ENCODE peak calls at places on chromosomes 1 and 21, in six cellular contexts. B, Z, F, A, Q and D are unnamed samples.

GRCh38 chr21:37427221-37427620 is 60.6 kb downstream of the DYRK1A start:
- DNase-seq in F (no peak), A (no peak), B (no peak), Z (no peak), Q (no peak), D (no peak)

GRCh38 chr1:21534674-21535378 is 25.6 kb downstream of the ALPL start:
- DNase-seq in Z (no peak), F (no peak), Q (peak), B (peak), A (peak), D (peak)

GRCh38 chr1:25817840-25818501 is 1.8 kb upstream of the MTFR1L start:
- DNase-seq in Z (peak), F (no peak), B (peak), Q (no peak), A (no peak), D (no peak)

GRCh38 chr1:40314721-40315238 is 2.3 kb downstream of the COL9A2 start:
- DNase-seq in F (peak), Z (no peak), Q (peak), B (no peak), A (no peak), D (no peak)

GRCh38 chr21:45029298-45029967 is 44.9 kb upstream of the ADARB1 start:
- DNase-seq in F (no peak), Z (peak), Q (no peak), B (peak), A (peak), D (no peak)

GRCh38 chr1:152448095-152448494 is 34.0 kb upstream of the CRNN start:
- DNase-seq in Z (no peak), Q (no peak), B (no peak), A (no peak), F (no peak), D (no peak)

GRCh38 chr1:22018583-22019559 is 17.4 kb downstream of the CELA3A start:
- DNase-seq in Q (peak), F (peak), B (no peak), Z (no peak), A (peak), D (peak)

GRCh38 chr1:55053265-55053954 is 14.1 kb downstream of the PCSK9 start:
- DNase-seq in F (no peak), A (peak), Q (no peak), Z (no peak), B (no peak), D (no peak)

GRCh38 chr21:25331286-25331685 is 276.0 kb downstream of the MRPL39 start:
- DNase-seq in F (no peak), B (no peak), Z (no peak), A (peak), Q (peak), D (no peak)

GRCh38 chr1:41754540-41754939 is 164.2 kb downstream of the HIVEP3 start:
- DNase-seq in Q (no peak), A (no peak), B (peak), F (no peak), Z (no peak), D (no peak)

GRCh38 chr1:229119876-229120275 is 151.0 kb upstream of the RAB4A start:
- DNase-seq in F (no peak), Q (no peak), B (no peak), A (no peak), Z (no peak), D (no peak)

GRCh38 chr1:156420209-156421061 is 51.4 kb downstream of the RHBG start:
- DNase-seq in Z (peak), A (no peak), F (peak), Q (no peak), B (no peak), D (no peak)

GRCh38 chr1:151157067-151157531 is 650 bp downstream of the TNFAIP8L2 start:
- DNase-seq in A (no peak), Z (no peak), F (peak), B (no peak), Q (no peak), D (no peak)

GRCh38 chr1:100360790-100361232 is 8.5 kb downstream of the CDC14A start:
- DNase-seq in F (no peak), Z (no peak), B (no peak), A (peak), Q (peak), D (no peak)

GRCh38 chr1:160032165-160032827 is 506 bp upstream of the PIGM start:
- DNase-seq in Z (peak), F (no peak), B (no peak), Q (peak), A (no peak), D (peak)

GRCh38 chr1:225483818-225484656 is 56.2 kb upstream of the LBR start:
- DNase-seq in B (no peak), F (no peak), Q (no peak), A (no peak), Z (no peak), D (no peak)

GRCh38 chr1:210049616-210050015 is 111.6 kb downstream of the SYT14 start:
- DNase-seq in A (no peak), Z (no peak), B (no peak), Q (no peak), F (no peak), D (no peak)

GRCh38 chr21:39317134-39318090 is 4.0 kb upstream of the BRWD1 start:
- DNase-seq in Q (no peak), A (peak), B (no peak), F (no peak), Z (peak), D (no peak)

GRCh38 chr1:20994176-20994575 is 182.5 kb downstream of the EIF4G3 start:
- DNase-seq in B (no peak), Z (peak), A (no peak), Q (no peak), F (no peak), D (no peak)

GRCh38 chr1:55504306-55504706 is 289.1 kb upstream of the USP24 start:
- DNase-seq in A (no peak), B (no peak), Q (peak), F (no peak), Z (no peak), D (no peak)

GRCh38 chr21:25464275-25464674 is 143.0 kb downstream of the MRPL39 start:
- DNase-seq in Q (no peak), A (no peak), B (no peak), F (no peak), Z (no peak), D (peak)

GRCh38 chr21:39161064-39161463 is 22.2 kb downstream of the PSMG1 start:
- DNase-seq in Q (no peak), F (no peak), A (no peak), B (no peak), Z (no peak), D (no peak)

GRCh38 chr1:156845055-156845952 is 13.6 kb downstream of the INSRR start:
- DNase-seq in A (peak), B (no peak), Q (no peak), Z (peak), F (peak), D (no peak)

GRCh38 chr1:75203415-75204277 is 69.5 kb downstream of the LHX8 start:
- DNase-seq in Z (peak), Q (peak), A (peak), F (no peak), B (peak), D (peak)

GRCh38 chr1:55474168-55474786 is 259.1 kb upstream of the USP24 start:
- DNase-seq in B (no peak), A (peak), Q (peak), Z (no peak), F (no peak), D (peak)

GRCh38 chr1:231487910-231488309 is 40.6 kb upstream of the TSNAX start:
- DNase-seq in B (no peak), Z (no peak), F (no peak), Q (no peak), A (no peak), D (no peak)

GRCh38 chr1:81805537-81806431 is 5.0 kb downstream of the ADGRL2 start:
- DNase-seq in A (no peak), B (no peak), Z (no peak), F (no peak), Q (no peak), D (no peak)

GRCh38 chr1:225437710-225438437 is 10.0 kb upstream of the LBR start:
- DNase-seq in Z (no peak), Q (peak), B (peak), A (peak), F (no peak), D (no peak)

GRCh38 chr1:63073530-63074306 is 248.6 kb upstream of the FOXD3 start:
- DNase-seq in Q (no peak), A (peak), Z (peak), F (no peak), B (no peak), D (no peak)

GRCh38 chr1:116289219-116289618 is 83.8 kb upstream of the ATP1A1 start:
- DNase-seq in A (peak), Z (no peak), B (no peak), Q (no peak), F (no peak), D (peak)
- H3K27ac ChIP-seq in A (no peak), Z (no peak), B (no peak), Q (no peak), F (no peak), D (peak)

DNA sequence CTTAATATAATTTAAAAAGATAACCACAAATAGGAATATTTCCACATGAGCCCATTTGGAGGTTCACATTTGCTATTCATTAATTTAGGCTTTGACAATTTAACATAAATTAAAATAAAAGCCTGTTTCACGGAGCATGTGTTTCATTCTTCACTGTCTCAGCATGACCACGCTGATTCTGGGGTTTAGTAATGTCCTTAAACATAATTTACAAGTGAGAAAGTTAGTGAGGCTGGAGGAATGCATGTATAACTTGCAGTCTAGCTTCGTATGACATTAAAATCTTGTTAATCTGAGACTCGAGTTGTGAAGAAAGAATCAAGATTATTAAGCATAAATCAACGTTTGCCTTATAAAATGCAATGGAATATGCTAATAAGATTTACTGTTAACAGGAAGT is 596.7 kb upstream of the ZRANB2 start:
- DNase-seq in B (no peak), Z (no peak), F (no peak), Q (no peak), A (no peak), D (no peak)
- H3K4me3 ChIP-seq in B (no peak), Z (no peak), F (no peak), Q (no peak), A (no peak), D (no peak)

GRCh38 chr1:208026880-208027438 is 116.0 kb upstream of the CD34 start:
- DNase-seq in B (no peak), F (no peak), Q (no peak), Z (no peak), A (no peak), D (no peak)

GRCh38 chr1:208028526-208028925 is 117.6 kb upstream of the CD34 start:
- DNase-seq in F (no peak), Q (no peak), Z (no peak), B (no peak), A (no peak), D (no peak)

GRCh38 chr1:208030320-208031091 is 119.6 kb upstream of the CD34 start:
- DNase-seq in F (no peak), A (peak), B (peak), Q (peak), Z (no peak), D (no peak)

GRCh38 chr1:208029381-208030319 is 118.7 kb upstream of the CD34 start:
- DNase-seq in F (no peak), B (no peak), Z (no peak), A (peak), Q (peak), D (no peak)

DNA sequence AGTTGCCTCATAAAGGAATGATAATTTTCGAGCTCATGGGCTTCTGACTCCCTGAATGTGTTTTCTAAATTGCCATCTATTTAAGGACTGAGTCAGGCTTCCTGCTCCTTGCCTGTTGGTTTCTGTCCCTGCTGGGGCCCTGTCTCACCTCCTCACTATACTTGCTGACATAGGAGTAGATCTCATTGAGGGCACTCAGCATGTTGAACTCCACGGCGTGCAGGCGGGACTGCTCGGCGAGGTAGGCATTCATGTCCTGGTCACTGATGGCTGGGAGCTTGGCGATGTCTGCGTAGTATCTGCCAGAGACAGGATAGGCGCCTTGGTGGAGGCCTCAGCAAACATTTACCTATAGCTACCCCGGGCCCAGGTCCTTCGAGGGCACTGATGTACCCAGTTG is 116.9 kb upstream of the CD34 start:
- DNase-seq in B (no peak), A (no peak), F (no peak), Z (no peak), Q (no peak), D (no peak)
- H3K27ac ChIP-seq in B (no peak), A (no peak), F (no peak), Z (no peak), Q (no peak), D (no peak)

DNA sequence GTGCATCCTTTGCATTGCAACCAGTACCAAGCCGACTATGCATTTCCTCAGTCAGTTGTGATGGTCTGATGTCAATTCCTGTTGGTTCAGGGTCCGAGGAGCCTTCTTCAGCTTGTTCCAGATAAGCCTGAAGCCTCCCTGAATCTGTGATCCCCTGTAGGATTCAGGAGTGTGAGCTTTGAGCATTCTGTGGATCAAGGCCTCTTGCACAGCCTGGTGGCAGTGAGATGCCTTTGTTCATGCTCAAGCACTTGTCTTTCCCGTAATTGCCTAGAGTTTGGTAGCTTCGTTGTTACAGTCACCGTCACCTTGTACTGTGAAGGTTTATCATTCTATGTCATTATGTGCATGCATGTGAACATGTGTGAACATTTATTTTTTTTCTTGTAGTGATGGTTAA is 103.5 kb downstream of the PBX1 start:
- DNase-seq in A (no peak), Z (no peak), F (no peak), B (no peak), Q (no peak), D (no peak)
- H3K4me3 ChIP-seq in A (no peak), Z (no peak), F (no peak), B (no peak), Q (no peak), D (no peak)

DNA sequence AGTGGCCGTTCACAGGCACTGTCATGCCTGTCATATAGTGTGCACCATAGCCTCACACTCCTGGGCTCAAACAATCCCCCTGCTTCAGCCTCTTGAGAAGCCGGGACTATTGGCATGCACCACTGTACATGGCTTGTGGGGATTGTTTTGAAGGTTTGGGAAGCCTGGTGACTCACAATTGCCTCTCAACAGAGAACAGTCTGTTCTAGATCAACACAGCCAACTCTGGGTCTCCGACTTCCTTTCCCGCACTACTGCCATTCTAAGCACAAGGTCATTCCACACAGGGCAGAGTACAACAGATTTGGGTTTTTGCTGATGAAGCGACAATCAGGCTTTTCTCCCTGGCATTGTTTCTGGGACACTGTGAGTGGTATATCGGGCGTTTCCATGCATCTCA is 15.5 kb upstream of the AHCTF1 start:
- DNase-seq in F (no peak), A (peak), B (no peak), Q (peak), Z (no peak), D (peak)
- H3K27ac ChIP-seq in F (no peak), A (peak), B (no peak), Q (no peak), Z (no peak), D (no peak)

DNA sequence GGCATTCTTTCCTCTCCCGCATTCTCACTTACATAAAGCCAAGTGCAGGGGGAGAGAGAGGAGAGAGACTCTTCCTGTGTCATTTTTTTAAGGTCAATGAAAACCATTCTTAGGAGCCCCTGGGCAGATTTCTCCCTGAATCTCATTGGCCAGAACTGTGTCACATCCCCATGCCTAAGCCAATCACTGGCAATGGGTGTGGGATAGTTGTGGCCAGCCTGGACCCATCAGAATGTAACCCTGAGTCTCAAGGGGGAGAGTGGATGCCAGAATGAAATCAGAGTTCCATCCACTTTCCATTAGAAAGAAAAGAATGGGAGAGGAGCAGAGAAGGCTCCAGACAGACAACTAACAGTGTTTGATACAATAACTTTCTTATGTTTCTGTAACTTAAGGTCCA is 31.2 kb upstream of the COQ8A start:
- DNase-seq in A (peak), B (no peak), F (no peak), Q (no peak), Z (no peak), D (no peak)
- H3K4me3 ChIP-seq in A (no peak), B (no peak), F (no peak), Q (no peak), Z (no peak), D (no peak)

DNA sequence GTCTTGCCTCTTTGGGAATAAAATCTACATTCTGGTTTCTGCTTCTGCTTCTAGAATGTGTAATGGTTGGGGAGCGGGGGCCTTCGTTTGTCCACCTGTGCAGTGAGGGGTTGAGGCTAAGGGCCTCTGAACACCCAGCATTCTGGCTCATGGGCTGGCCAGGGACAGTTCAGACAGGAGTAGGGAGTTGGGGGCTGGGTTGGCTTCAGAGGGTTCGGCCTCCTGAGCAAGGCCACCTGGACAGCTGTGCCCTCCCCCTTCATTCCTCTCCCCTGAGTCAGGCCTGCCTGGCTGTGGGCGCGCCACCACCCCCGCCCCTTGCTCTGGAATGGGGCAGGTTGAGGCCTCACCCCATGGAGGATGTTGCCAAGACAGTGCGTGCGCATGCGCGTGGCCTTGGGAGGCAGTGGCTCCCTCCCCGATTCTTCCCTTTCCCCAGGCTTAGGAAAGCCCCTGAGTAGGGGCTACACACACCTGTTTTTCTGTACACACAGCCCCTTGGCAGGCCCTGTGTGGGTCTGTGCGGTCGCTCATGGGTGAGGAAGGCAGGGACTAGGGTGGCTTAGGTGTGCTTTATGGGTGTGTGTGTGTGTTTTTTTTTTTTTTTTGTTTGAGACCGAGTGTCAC is 57.0 kb downstream of the YARS1 start:
- DNase-seq in F (no peak), B (no peak), A (peak), Q (peak), Z (no peak), D (peak)
- H3K27ac ChIP-seq in F (no peak), B (no peak), A (no peak), Q (no peak), Z (no peak), D (peak)